ENCODE peak calls at places on chromosomes 13 and 19, in six cellular contexts. W is LNCaP clone FGC, K is HFF-Myc, A is cardiac fibroblast, Z is fibroblast of lung, L is neural crest cell. P is an unnamed sample.
A peak's percentile ranks its signal among the peaks of the same experiment; 100 is the strongest.

GRCh38 chr13:21661097-21661496 is 9.8 kb upstream of the FGF9 start:
- DNase-seq in W (no peak), K (no peak), A (no peak), Z (no peak), L (no peak), P (no peak)

GRCh38 chr19:47541507-47541906 is 26.6 kb upstream of the NAPA start:
- DNase-seq in W (no peak), K (no peak), A (no peak), Z (no peak), L (no peak), P (no peak)

GRCh38 chr13:94419304-94419943 is 60.1 kb downstream of the DCT start:
- DNase-seq in W (no peak), K (no peak), A (peak; percentile 83), Z (peak; percentile 75), L (no peak), P (no peak)

GRCh38 chr19:13639342-13639929 is 124.9 kb upstream of the MRI1 start:
- DNase-seq in W (no peak), K (no peak), A (no peak), Z (no peak), L (no peak), P (no peak)

GRCh38 chr19:8423821-8424223 is 10.7 kb downstream of the MARCHF2 start:
- DNase-seq in W (peak; percentile 65), K (peak; percentile 94), A (peak; percentile 99), Z (peak; percentile 96), L (peak; percentile 42), P (peak; percentile 87)

GRCh38 chr19:6476155-6476895 is 5.3 kb downstream of the DENND1C start:
- DNase-seq in W (no peak), K (no peak), A (peak; percentile 56), Z (peak; percentile 23), L (peak; percentile 90), P (peak; percentile 5)

GRCh38 chr13:99014391-99014988 is 36.6 kb upstream of the DOCK9 start:
- DNase-seq in W (no peak), K (no peak), A (no peak), Z (no peak), L (no peak), P (no peak)

GRCh38 chr13:99086869-99087129 is 108.9 kb upstream of the DOCK9 start:
- DNase-seq in W (no peak), K (no peak), A (peak; percentile 35), Z (peak; percentile 30), L (peak; percentile 22), P (no peak)

GRCh38 chr19:12847159-12848139 is 9.1 kb downstream of the MAST1 start:
- DNase-seq in W (no peak), K (peak; percentile 48), A (peak; percentile 82), Z (peak; percentile 67), L (peak; percentile 98), P (peak; percentile 36)

GRCh38 chr13:44196186-44196751 is 177.4 kb upstream of the SERP2 start:
- DNase-seq in W (no peak), K (no peak), A (no peak), Z (no peak), L (no peak), P (no peak)

GRCh38 chr19:2607712-2608601 is 94.5 kb downstream of the GNG7 start:
- DNase-seq in W (no peak), K (no peak), A (no peak), Z (no peak), L (no peak), P (no peak)

GRCh38 chr19:11766597-11767591 is at the start of gene ZNF441:
- DNase-seq in W (peak; percentile 90), K (peak; percentile 80), A (peak; percentile 95), Z (peak; percentile 91), L (peak; percentile 98), P (peak; percentile 68)

GRCh38 chr19:30254789-30255188 is 117.4 kb upstream of the ZNF536 start:
- DNase-seq in W (no peak), K (no peak), A (no peak), Z (no peak), L (no peak), P (no peak)

GRCh38 chr13:78712866-78713265 is 53.9 kb upstream of the OBI1 start:
- DNase-seq in W (no peak), K (no peak), A (no peak), Z (no peak), L (no peak), P (no peak)

GRCh38 chr19:55698256-55698655 is 23.2 kb downstream of the EPN1 start:
- DNase-seq in W (no peak), K (no peak), A (no peak), Z (no peak), L (no peak), P (no peak)

GRCh38 chr13:45522571-45522970 is 57.8 kb downstream of the COG3 start:
- DNase-seq in W (no peak), K (peak; percentile 29), A (no peak), Z (no peak), L (no peak), P (no peak)

GRCh38 chr19:7978196-7978825 is 27.1 kb downstream of the ELAVL1 start:
- DNase-seq in W (no peak), K (no peak), A (no peak), Z (no peak), L (no peak), P (no peak)

GRCh38 chr13:110506859-110507566 is 54.5 kb downstream of the RAB20 start:
- DNase-seq in W (peak; percentile 86), K (no peak), A (peak; percentile 45), Z (peak; percentile 23), L (no peak), P (no peak)

GRCh38 chr13:20426766-20427448 is 98.8 kb downstream of the CRYL1 start:
- DNase-seq in W (no peak), K (no peak), A (peak; percentile 22), Z (no peak), L (no peak), P (no peak)

GRCh38 chr13:30148791-30149190 is 158.6 kb downstream of the KATNAL1 start:
- DNase-seq in W (no peak), K (no peak), A (no peak), Z (no peak), L (no peak), P (no peak)

GRCh38 chr13:100513987-100514670 is 74.5 kb downstream of the GGACT start:
- DNase-seq in W (peak; percentile 33), K (no peak), A (peak; percentile 5), Z (peak; percentile 27), L (no peak), P (no peak)

GRCh38 chr13:71902676-71903075 is 35.7 kb upstream of the DACH1 start:
- DNase-seq in W (no peak), K (no peak), A (no peak), Z (no peak), L (no peak), P (no peak)

GRCh38 chr19:2119916-2120785 is 23.4 kb downstream of the IZUMO4 start:
- DNase-seq in W (no peak), K (no peak), A (no peak), Z (no peak), L (no peak), P (no peak)

GRCh38 chr19:33290082-33290815 is 12.1 kb downstream of the CEBPA start:
- DNase-seq in W (no peak), K (no peak), A (no peak), Z (no peak), L (no peak), P (no peak)

GRCh38 chr19:13036366-13036976 is 41.2 kb downstream of the NFIX start:
- DNase-seq in W (no peak), K (no peak), A (peak; percentile 97), Z (peak; percentile 85), L (no peak), P (no peak)

GRCh38 chr19:55624109-55625003 is at the start of gene ZNF784:
- DNase-seq in W (peak; percentile 58), K (peak; percentile 67), A (peak; percentile 95), Z (peak; percentile 79), L (peak; percentile 96), P (peak; percentile 80)

GRCh38 chr13:79799049-79799448 is 318.1 kb downstream of the NDFIP2 start:
- DNase-seq in W (no peak), K (no peak), A (no peak), Z (no peak), L (no peak), P (no peak)

GRCh38 chr13:41179593-41180250 is 14.6 kb downstream of the KBTBD7 start:
- DNase-seq in W (no peak), K (peak; percentile 30), A (peak; percentile 76), Z (peak; percentile 61), L (no peak), P (no peak)

GRCh38 chr13:35599385-35599784 is 122.9 kb upstream of the MAB21L1 start:
- DNase-seq in W (no peak), K (no peak), A (peak; percentile 3), Z (no peak), L (no peak), P (no peak)
- TF ChIP-seq CTCF in W (no peak), K (no peak), A (no peak), Z (no peak), L (no peak), P (no peak)

DNA sequence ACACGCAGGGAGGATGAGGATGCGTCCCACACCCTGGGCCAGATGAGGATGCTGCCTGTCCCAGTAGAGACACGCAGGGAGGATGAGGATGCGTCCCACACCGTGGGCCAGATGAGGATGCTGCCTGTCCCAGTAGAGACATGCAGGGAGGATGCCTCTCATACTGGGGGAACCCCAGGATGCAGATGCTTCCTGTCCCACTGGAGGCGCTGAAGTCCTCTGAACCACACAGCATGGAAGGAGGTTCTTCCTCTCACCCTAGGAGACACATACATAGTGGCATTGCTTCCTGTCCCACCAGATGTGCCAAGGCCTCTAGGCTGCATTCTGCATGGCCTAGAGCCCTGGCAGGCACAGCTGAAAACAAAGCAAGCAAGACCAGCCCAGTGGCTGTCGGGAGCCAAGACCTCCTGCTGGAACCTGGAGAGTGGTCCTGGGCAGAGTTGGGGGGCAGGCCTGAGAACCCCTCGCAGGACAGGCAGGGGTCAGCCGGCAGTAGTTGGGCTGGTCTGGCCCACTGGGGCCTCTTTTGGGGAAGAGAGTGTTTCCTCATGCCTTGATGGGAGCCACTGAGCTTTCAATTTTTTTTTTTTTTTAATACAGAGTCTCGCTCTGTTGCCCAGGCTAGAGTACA is 4.3 kb downstream of the HPN start:
- DNase-seq in W (no peak), K (peak; percentile 37), A (peak; percentile 54), Z (no peak), L (no peak), P (no peak)
- TF ChIP-seq CTCF in W (no peak), K (peak; percentile 41), A (peak; percentile 51), Z (peak; percentile 53), L (peak; percentile 38), P (peak; percentile 55)

DNA sequence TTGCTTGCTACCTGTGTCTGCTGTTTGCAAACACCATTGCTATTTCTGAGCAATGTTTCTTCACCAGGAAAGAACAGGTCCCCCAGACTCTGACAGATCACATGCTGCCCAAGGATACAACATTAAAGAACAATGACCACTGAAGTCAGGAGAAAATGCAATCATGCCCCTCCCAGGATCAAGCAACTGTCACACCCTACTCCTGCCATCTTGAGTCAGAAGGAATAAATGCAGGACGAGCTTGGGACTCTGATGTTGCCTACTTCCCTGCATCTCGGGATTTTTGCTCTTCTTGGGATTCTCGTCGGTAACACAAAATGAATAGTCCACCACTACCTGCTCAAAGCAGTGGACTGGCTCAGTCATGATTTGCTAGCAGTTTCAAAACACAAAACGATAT is 490.6 kb downstream of the COG6 start:
- DNase-seq in W (no peak), K (no peak), A (no peak), Z (no peak), L (no peak), P (no peak)
- TF ChIP-seq CTCF in W (peak; percentile 7), K (no peak), A (no peak), Z (peak; percentile 10), L (no peak), P (no peak)

DNA sequence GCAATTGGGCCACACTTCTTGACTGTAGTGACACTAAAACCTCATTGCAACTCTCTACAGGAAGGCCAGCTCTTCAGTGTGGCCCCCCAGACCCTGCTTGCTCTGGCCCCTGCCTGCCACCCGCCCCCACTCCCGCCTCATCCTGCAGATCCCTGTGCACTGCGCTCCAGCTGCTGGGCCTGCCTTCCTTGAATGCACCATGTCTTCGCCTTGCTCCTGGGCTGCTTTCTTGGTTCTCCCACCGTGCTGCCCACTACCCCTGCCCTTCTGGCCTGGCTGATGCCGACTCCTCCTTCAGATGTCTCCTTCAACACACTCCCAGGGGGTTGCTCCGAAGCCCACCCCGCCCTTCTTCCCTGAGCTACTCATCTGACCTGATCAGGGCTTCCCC is 98.2 kb downstream of the SIPA1L3 start:
- DNase-seq in W (no peak), K (no peak), A (no peak), Z (no peak), L (no peak), P (no peak)
- TF ChIP-seq CTCF in W (no peak), K (no peak), A (no peak), Z (no peak), L (no peak), P (no peak)